ENCODE peak calls at places on chromosome X, in eight cellular contexts. A is H1, V is IMR-90, H is pancreas, F is body of pancreas, Q is lower lobe of right lung, C is OCI-LY7, U is tibial nerve. B is an unnamed sample.

GRCh38 chrX:30570505-30570904 is 7.1 kb downstream of the TASL start:
- DNase-seq in A (no peak), V (peak; percentile 26), H (no peak), F (no peak), Q (no peak), C (peak; percentile 34), U (no peak), B (no peak)

GRCh38 chrX:53048169-53049126 is at the start of gene GPR173:
- DNase-seq in A (no peak), V (peak; percentile 66), H (peak; percentile 9), F (peak; percentile 2), Q (peak; percentile 50), C (peak; percentile 56), U (peak; percentile 17), B (no peak)

GRCh38 chrX:68433155-68433980 is at the start of gene OPHN1:
- DNase-seq in A (peak; percentile 34), V (peak; percentile 74), H (peak; percentile 71), F (peak; percentile 78), Q (peak; percentile 85), C (no peak), U (peak; percentile 59), B (peak; percentile 4)

GRCh38 chrX:135927897-135928296 is 34.4 kb downstream of the SAGE1 start:
- DNase-seq in A (no peak), V (no peak), H (no peak), F (no peak), Q (no peak), C (no peak), U (no peak), B (no peak)

GRCh38 chrX:23434356-23434884 is 99.8 kb downstream of the PTCHD1 start:
- DNase-seq in A (no peak), V (peak; percentile 2), H (peak; percentile 58), F (peak; percentile 77), Q (peak; percentile 65), C (no peak), U (peak; percentile 68), B (peak; percentile 30)

GRCh38 chrX:47574096-47574553 is 8.1 kb upstream of the TIMP1 start:
- DNase-seq in A (no peak), V (no peak), H (no peak), F (no peak), Q (no peak), C (no peak), U (no peak), B (no peak)

GRCh38 chrX:87702795-87703194 is 185.2 kb downstream of the KLHL4 start:
- DNase-seq in A (no peak), V (no peak), H (no peak), F (no peak), Q (no peak), C (no peak), U (no peak), B (no peak)

GRCh38 chrX:84219551-84219950 is 31.6 kb upstream of the RPS6KA6 start:
- DNase-seq in A (no peak), V (no peak), H (no peak), F (no peak), Q (no peak), C (no peak), U (no peak), B (no peak)

GRCh38 chrX:46072372-46072771 is 472.8 kb downstream of the ZNF674 start:
- DNase-seq in A (no peak), V (no peak), H (no peak), F (no peak), Q (no peak), C (no peak), U (no peak), B (no peak)

GRCh38 chrX:16320765-16321355 is 153.6 kb downstream of the MAGEB17 start:
- DNase-seq in A (no peak), V (peak; percentile 77), H (no peak), F (no peak), Q (no peak), C (no peak), U (no peak), B (no peak)

GRCh38 chrX:113892401-113892800 is 691.5 kb upstream of the HTR2C start:
- DNase-seq in A (no peak), V (no peak), H (no peak), F (no peak), Q (no peak), C (no peak), U (no peak), B (no peak)

GRCh38 chrX:9019151-9019550 is 14.8 kb downstream of the FAM9B start:
- DNase-seq in A (no peak), V (peak; percentile 3), H (no peak), F (no peak), Q (no peak), C (no peak), U (no peak), B (no peak)

GRCh38 chrX:5788930-5789329 is 439.7 kb downstream of the NLGN4X start:
- DNase-seq in A (no peak), V (no peak), H (no peak), F (no peak), Q (no peak), C (no peak), U (no peak), B (no peak)

GRCh38 chrX:150692296-150692695 is 900 bp upstream of the MTMR1 start:
- DNase-seq in A (no peak), V (no peak), H (no peak), F (no peak), Q (no peak), C (peak; percentile 35), U (no peak), B (no peak)

GRCh38 chrX:150773634-150774033 is 80.4 kb downstream of the MTMR1 start:
- DNase-seq in A (no peak), V (no peak), H (no peak), F (no peak), Q (no peak), C (no peak), U (no peak), B (no peak)

GRCh38 chrX:66014084-66014483 is 25.8 kb downstream of the VSIG4 start:
- DNase-seq in A (no peak), V (no peak), H (no peak), F (no peak), Q (no peak), C (no peak), U (no peak), B (no peak)

GRCh38 chrX:49249616-49250015 is 14.3 kb downstream of the CCDC22 start:
- DNase-seq in A (no peak), V (no peak), H (no peak), F (no peak), Q (no peak), C (no peak), U (no peak), B (no peak)

GRCh38 chrX:49246541-49246940 is 11.3 kb downstream of the CCDC22 start:
- DNase-seq in A (no peak), V (no peak), H (no peak), F (no peak), Q (no peak), C (no peak), U (no peak), B (no peak)

GRCh38 chrX:49247346-49247745 is 12.1 kb downstream of the CCDC22 start:
- DNase-seq in A (no peak), V (no peak), H (no peak), F (no peak), Q (no peak), C (no peak), U (no peak), B (no peak)

GRCh38 chrX:49249071-49249470 is 13.8 kb downstream of the CCDC22 start:
- DNase-seq in A (no peak), V (no peak), H (no peak), F (no peak), Q (no peak), C (no peak), U (no peak), B (no peak)

GRCh38 chrX:49247916-49248811 is 12.9 kb downstream of the CCDC22 start:
- DNase-seq in A (no peak), V (no peak), H (no peak), F (no peak), Q (no peak), C (no peak), U (no peak), B (no peak)
- H3K36me3 ChIP-seq in A (no peaks in the 10 kb centered on the region), V (peaks cover 6% of the 10 kb centered on the region), H (no peaks in the 10 kb centered on the region), F (no peaks in the 10 kb centered on the region), Q (peaks cover 43% of the 10 kb centered on the region), C (no peaks in the 10 kb centered on the region), U (no peaks in the 10 kb centered on the region), B (peaks cover 6% of the 10 kb centered on the region)

DNA sequence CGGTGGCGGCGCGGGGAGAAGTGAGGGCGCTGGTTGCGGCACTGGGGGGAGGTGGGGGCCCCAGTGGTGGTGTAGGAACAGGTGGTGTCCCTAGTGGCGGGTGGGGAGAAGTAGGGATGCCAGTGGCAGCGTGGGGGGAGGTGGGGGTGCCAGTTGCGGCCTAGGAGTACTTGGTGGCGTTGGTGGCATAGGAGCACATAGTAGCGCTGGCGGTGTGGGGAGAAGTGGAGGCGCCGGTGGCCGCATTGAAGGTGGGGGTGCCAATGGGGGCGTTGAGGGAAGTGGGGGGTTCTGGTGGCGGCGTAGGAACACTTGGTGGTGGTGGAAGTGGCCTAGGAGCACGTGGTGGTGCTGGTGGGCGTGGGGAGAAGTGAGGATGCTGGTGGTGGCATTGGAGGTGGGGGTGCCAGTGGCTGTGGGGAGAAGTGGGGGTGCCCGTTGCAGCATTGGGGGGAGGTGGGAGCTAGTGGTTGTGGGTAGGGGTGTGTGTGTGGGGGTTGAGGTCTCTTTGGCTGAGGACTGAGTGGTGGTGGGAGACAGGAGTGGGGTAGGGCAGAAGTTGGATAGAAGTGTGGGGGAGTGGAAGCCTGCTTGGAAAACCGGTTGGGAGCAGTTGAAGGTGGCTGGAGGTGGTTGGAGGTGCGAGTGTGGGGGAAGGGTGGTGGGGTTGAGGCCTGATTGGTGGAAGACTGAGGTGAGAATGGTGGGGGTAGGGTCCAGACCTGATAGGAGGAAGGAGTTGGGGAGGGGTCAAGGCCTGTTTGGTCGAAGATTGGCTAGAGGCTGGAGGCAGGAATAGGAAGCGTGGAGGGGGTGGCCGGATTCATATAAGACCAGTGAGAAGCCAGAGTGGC is 1.1 kb downstream of the GCNA start:
- DNase-seq in A (no peak), V (no peak), H (no peak), F (no peak), Q (no peak), C (no peak), U (no peak), B (no peak)
- TF ChIP-seq CTCF in A (no peak), V (no peak), H (no peak), F (no peak), Q (no peak), C (no peak), U (no peak), B (no peak)

GRCh38 chrX:2710496-2710895 is 19.4 kb downstream of the CD99 start:
- DNase-seq in A (no peak), V (no peak), H (no peak), F (no peak), Q (no peak), C (no peak), U (no peak), B (no peak)
- H3K4me3 ChIP-seq in A (no peak overlapping the region), V (no peak overlapping the region), H (no peak overlapping the region), F (no peak overlapping the region), Q (peak overlapping the region; percentile 27), C (peak overlapping the region; percentile 9), U (no peak overlapping the region), B (peak overlapping the region; percentile 44)

DNA sequence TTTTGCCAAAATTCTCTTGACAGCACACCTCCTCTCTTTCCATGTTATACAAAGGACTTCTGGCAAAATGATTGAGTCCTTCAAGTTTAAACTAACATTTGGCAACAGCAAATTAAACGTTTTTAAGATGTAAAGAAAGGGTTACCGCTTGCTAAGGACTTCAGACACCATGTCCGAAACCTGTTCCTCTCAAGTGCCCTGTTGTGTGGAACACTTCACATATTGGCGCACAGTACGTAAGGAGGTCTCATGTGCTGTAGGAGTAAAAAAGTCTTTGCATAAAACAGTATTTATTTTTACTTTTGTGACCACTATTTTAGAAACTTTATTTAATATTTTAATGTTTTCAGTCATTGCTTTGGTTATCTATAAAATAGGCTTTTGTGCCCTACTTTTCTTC is 33.7 kb upstream of the HPRT1 start:
- DNase-seq in A (no peak), V (no peak), H (no peak), F (no peak), Q (no peak), C (no peak), U (no peak), B (no peak)
- H3K36me3 ChIP-seq in A (peaks cover 2% of the 10 kb centered on the region), V (peaks cover 2% of the 10 kb centered on the region), H (no peaks in the 10 kb centered on the region), F (no peaks in the 10 kb centered on the region), Q (peaks cover 11% of the 10 kb centered on the region), C (peaks cover 68% of the 10 kb centered on the region), U (no peaks in the 10 kb centered on the region), B (no peaks in the 10 kb centered on the region)